ENCODE peak calls at places on chromosomes 12 and 14, in five cellular contexts. N, V, C, H and T are unnamed samples.

GRCh38 chr12:130714591-130715149 is 1.4 kb downstream of the RIMBP2 start:
- DNase-seq in N (no peak), V (peak; percentile 58), C (peak; percentile 71), H (no peak), T (no peak)

GRCh38 chr12:104477812-104478388 is 21.2 kb downstream of the CHST11 start:
- DNase-seq in N (no peak), V (no peak), C (no peak), H (no peak), T (no peak)

GRCh38 chr14:101071493-101071891 is 168.0 kb upstream of the RTL1 start:
- DNase-seq in N (no peak), V (peak; percentile 36), C (peak; percentile 41), H (no peak), T (no peak)

GRCh38 chr12:5780536-5780935 is 164.5 kb downstream of the ANO2 start:
- DNase-seq in N (no peak), V (no peak), C (peak; percentile 19), H (no peak), T (no peak)

GRCh38 chr12:42332301-42332894 is 6.4 kb downstream of the PPHLN1 start:
- DNase-seq in N (peak; percentile 67), V (no peak), C (no peak), H (no peak), T (no peak)

GRCh38 chr12:124160102-124160501 is 134.8 kb upstream of the RFLNA start:
- DNase-seq in N (no peak), V (no peak), C (no peak), H (no peak), T (no peak)

GRCh38 chr14:96949594-96949993 is 152.4 kb downstream of the VRK1 start:
- DNase-seq in N (no peak), V (no peak), C (peak; percentile 26), H (no peak), T (no peak)

GRCh38 chr12:26011099-26011498 is 52.6 kb downstream of the RASSF8 start:
- DNase-seq in N (no peak), V (no peak), C (no peak), H (no peak), T (no peak)

GRCh38 chr12:26789731-26790644 is 43.0 kb downstream of the ITPR2 start:
- DNase-seq in N (peak; percentile 90), V (no peak), C (no peak), H (no peak), T (no peak)

GRCh38 chr12:19712041-19712440 is 272.7 kb downstream of the AEBP2 start:
- DNase-seq in N (peak; percentile 66), V (no peak), C (no peak), H (no peak), T (no peak)

GRCh38 chr12:43937947-43938346 is 102.1 kb downstream of the TMEM117 start:
- DNase-seq in N (peak; percentile 35), V (no peak), C (peak; percentile 54), H (no peak), T (no peak)

GRCh38 chr12:117261267-117261666 is 71.0 kb upstream of the FBXO21 start:
- DNase-seq in N (peak; percentile 96), V (no peak), C (no peak), H (no peak), T (no peak)

GRCh38 chr14:49106721-49107689 is 479.2 kb downstream of the RPS29 start:
- DNase-seq in N (peak; percentile 22), V (no peak), C (no peak), H (no peak), T (no peak)

GRCh38 chr12:109393437-109394345 is 46.0 kb downstream of the MYO1H start:
- DNase-seq in N (peak; percentile 85), V (no peak), C (peak; percentile 81), H (no peak), T (peak; percentile 62)

GRCh38 chr14:85178869-85179268 is 351.1 kb upstream of the FLRT2 start:
- DNase-seq in N (no peak), V (no peak), C (no peak), H (no peak), T (no peak)

DNA sequence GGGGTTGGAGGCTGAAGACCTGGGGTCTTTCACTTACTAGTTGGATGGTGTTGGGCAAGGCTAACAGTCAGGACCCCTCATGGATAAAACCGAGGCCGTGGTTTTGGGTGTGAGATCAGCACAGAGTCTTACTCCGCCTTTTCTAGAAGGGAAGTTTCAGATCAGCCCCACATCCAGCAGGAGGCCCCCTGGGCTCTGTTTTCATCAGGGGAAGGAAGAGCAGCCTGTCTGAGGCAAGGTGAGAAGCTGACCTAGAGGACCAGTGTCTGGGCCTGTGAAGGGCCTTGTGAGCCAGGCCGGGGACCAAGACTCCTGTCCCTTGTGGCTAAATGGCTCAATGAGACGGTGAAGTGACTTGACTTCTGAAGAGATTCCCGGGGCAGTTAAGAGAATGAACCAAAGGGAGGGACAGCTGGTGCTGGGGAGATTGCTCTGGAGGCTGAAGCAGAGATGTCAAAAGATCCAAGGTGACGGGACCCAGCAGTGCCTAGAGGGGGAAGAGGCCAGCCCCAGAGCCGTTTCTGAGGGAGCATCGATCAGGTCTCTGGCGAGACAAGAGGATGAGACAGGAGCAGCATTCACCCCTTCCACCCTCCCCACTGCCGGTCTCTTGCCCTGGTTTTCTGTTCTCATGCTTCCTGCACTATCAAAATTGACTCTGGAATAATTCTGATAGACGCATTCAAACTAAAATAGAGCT is 40.1 kb upstream of the TSPAN9 start:
- DNase-seq in N (no peak), V (peak; percentile 28), C (no peak), H (no peak), T (no peak)
- H3K27ac ChIP-seq in N (no peak overlapping the region), V (no peak overlapping the region), C (no peak overlapping the region), H (no peak overlapping the region), T (no peak overlapping the region)

DNA sequence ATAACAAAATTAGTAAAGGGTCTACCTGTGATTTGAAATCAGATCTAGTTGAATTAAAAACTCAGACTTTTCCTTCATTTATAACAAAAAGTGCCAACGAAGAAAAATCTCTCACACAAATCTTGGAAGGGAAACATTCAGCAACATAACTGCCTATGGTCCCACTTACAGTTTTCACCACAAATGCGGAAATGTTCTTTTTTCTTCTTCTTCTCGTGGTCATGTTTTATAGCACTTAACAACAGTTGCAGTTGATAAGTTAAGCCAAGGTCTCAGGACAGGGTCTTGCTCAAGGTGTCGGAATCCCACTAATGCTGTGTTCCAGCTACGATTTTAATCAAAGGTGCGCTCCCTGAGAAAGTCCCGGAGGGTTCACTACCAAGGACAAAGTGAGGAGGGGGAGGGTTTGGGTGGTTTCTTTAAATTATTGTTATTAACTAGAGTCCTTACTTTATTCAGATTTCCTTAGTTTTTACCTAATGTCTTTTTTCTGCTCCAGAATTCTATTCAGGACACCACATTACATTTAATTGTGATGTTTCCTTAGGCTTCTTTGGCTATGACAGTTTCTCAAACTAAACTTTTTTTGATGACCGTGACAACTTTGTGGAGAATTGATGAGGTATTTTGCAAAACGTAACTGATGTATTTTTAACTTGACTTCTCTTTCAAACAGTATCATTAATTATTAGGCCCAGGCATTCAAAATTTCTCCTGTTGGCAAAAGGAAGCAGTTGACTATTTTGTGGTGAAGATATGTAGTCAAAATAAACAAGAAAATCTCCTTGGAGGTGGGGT is 10.3 kb downstream of the RNASE6 start:
- DNase-seq in N (no peak), V (no peak), C (no peak), H (no peak), T (no peak)
- H3K4me1 ChIP-seq in N (no peaks in the 10 kb centered on the region), V (peaks cover 18% of the 10 kb centered on the region), C (peaks cover 18% of the 10 kb centered on the region), H (peaks cover 29% of the 10 kb centered on the region), T (no peaks in the 10 kb centered on the region)

DNA sequence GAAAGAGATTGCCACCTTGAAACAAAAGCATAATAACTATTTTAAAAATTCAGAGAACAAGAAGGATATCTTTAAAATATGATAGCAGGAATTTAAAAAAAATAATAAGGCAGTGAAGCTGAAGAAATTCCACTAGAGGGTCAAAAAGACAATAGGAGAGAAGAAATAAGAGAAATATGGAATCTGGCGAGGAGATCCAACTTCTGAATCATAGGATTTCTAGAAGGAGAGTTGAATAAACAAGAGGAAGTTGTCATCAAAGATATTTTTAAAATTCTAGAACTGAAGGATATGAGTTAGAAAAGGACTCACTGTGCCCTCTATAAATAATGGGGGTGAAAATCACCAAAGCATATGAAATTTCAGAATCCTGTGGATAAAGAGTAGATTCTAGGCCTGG is 26.8 kb upstream of the TOMM20L start:
- DNase-seq in N (no peak), V (no peak), C (no peak), H (no peak), T (no peak)
- H3K27ac ChIP-seq in N (no peak overlapping the region), V (no peak overlapping the region), C (no peak overlapping the region), H (no peak overlapping the region), T (no peak overlapping the region)

GRCh38 chr14:35367056-35367372 is 37.5 kb downstream of the NFKBIA start:
- DNase-seq in N (no peak), V (no peak), C (no peak), H (no peak), T (no peak)

GRCh38 chr14:35365130-35366047 is 39.2 kb downstream of the NFKBIA start:
- DNase-seq in N (peak; percentile 84), V (peak; percentile 69), C (no peak), H (peak; percentile 76), T (no peak)

GRCh38 chr14:35366048-35366428 is 38.5 kb downstream of the NFKBIA start:
- DNase-seq in N (peak; percentile 39), V (no peak), C (no peak), H (peak; percentile 57), T (no peak)

GRCh38 chr14:35368139-35368460 is 36.4 kb downstream of the NFKBIA start:
- DNase-seq in N (no peak), V (no peak), C (no peak), H (peak; percentile 20), T (no peak)

GRCh38 chr14:35366521-35366976 is 38.0 kb downstream of the NFKBIA start:
- DNase-seq in N (no peak), V (no peak), C (no peak), H (no peak), T (no peak)
- H3K4me1 ChIP-seq in N (peaks cover 33% of the 10 kb centered on the region), V (peaks cover 57% of the 10 kb centered on the region), C (peaks cover 15% of the 10 kb centered on the region), H (peaks cover 39% of the 10 kb centered on the region), T (peaks cover 27% of the 10 kb centered on the region)

GRCh38 chr14:23009939-23010718 is at the start of gene C14orf93:
- DNase-seq in N (peak; percentile 71), V (peak; percentile 92), C (peak; percentile 88), H (peak; percentile 91), T (peak; percentile 70)
- H3K27ac ChIP-seq in N (peak within 1 kb of the TSS; percentile 44), V (peak within 1 kb of the TSS; percentile 82), C (peak within 1 kb of the TSS; percentile 30), H (peak within 1 kb of the TSS; percentile 84), T (peak within 1 kb of the TSS; percentile 86)

DNA sequence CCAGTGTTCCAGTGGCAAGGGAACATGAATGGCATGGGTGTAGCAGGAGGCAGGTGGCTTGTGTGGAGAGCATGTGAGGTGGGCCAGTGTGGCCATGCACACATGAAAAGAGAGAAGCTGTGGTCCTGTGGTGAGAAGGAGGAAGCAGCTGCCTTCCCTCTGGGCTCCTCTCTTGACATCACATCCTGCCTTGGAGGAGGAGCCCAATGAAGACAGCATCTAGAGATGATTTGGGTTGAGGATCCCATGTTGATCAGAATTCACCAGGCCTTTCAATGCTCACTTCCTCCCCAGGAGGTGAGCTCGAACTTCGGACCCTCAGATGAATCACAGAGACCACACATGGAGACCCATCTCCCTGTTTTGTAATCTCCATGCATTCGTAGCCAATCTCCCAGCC is 82.6 kb downstream of the LRRC74A start:
- DNase-seq in N (no peak), V (no peak), C (no peak), H (peak; percentile 62), T (peak; percentile 59)
- H3K4me1 ChIP-seq in N (peaks cover 28% of the 10 kb centered on the region), V (peaks cover 20% of the 10 kb centered on the region), C (no peaks in the 10 kb centered on the region), H (peaks cover 35% of the 10 kb centered on the region), T (peaks cover 34% of the 10 kb centered on the region)

GRCh38 chr14:103404032-103404918 is 19.1 kb downstream of the MARK3 start:
- DNase-seq in N (no peak), V (no peak), C (no peak), H (no peak), T (no peak)
- H3K27ac ChIP-seq in N (no peak overlapping the region), V (peak overlapping the region; percentile 79), C (no peak overlapping the region), H (peak overlapping the region; percentile 85), T (no peak overlapping the region)